ENCODE peak calls at places on chromosomes 6 and 20, in eight cellular contexts. One of them, this sample, is unnamed.

GRCh38 chr6:43621836-43622180 is 7.3 kb downstream of the GTPBP2 start:
- DNase-seq in transverse colon: no peak
- DNase-seq in mammary epithelial cell: no peak
- DNase-seq in left lung: no peak
- DNase-seq in GM12865: no peak
- DNase-seq in HCT116: no peak
- DNase-seq in cardiac muscle cell: no peak
- DNase-seq in epithelial cell of esophagus: no peak
- DNase-seq in this sample: no peak

GRCh38 chr6:46888031-46888430 is 33.7 kb downstream of the ADGRF5 start:
- DNase-seq in transverse colon: no peak
- DNase-seq in mammary epithelial cell: peak; percentile 66
- DNase-seq in left lung: no peak
- DNase-seq in GM12865: no peak
- DNase-seq in HCT116: no peak
- DNase-seq in cardiac muscle cell: no peak
- DNase-seq in epithelial cell of esophagus: peak; percentile 73
- DNase-seq in this sample: no peak

GRCh38 chr6:91438570-91438969 is 851.7 kb upstream of the MAP3K7 start:
- DNase-seq in transverse colon: no peak
- DNase-seq in mammary epithelial cell: no peak
- DNase-seq in left lung: no peak
- DNase-seq in GM12865: no peak
- DNase-seq in HCT116: no peak
- DNase-seq in cardiac muscle cell: no peak
- DNase-seq in epithelial cell of esophagus: no peak
- DNase-seq in this sample: no peak

GRCh38 chr6:106591111-106591825 is 38.0 kb downstream of the RTN4IP1 start:
- DNase-seq in transverse colon: no peak
- DNase-seq in mammary epithelial cell: peak; percentile 60
- DNase-seq in left lung: no peak
- DNase-seq in GM12865: no peak
- DNase-seq in HCT116: no peak
- DNase-seq in cardiac muscle cell: no peak
- DNase-seq in epithelial cell of esophagus: peak; percentile 50
- DNase-seq in this sample: no peak

GRCh38 chr20:47764154-47764734 is 21.0 kb downstream of the SULF2 start:
- DNase-seq in transverse colon: no peak
- DNase-seq in mammary epithelial cell: no peak
- DNase-seq in left lung: no peak
- DNase-seq in GM12865: peak; percentile 14
- DNase-seq in HCT116: no peak
- DNase-seq in cardiac muscle cell: no peak
- DNase-seq in epithelial cell of esophagus: no peak
- DNase-seq in this sample: no peak

GRCh38 chr6:89585156-89585555 is 53.4 kb downstream of the LYRM2 start:
- DNase-seq in transverse colon: no peak
- DNase-seq in mammary epithelial cell: no peak
- DNase-seq in left lung: no peak
- DNase-seq in GM12865: no peak
- DNase-seq in HCT116: no peak
- DNase-seq in cardiac muscle cell: no peak
- DNase-seq in epithelial cell of esophagus: no peak
- DNase-seq in this sample: no peak

GRCh38 chr6:14061644-14062043 is 55.9 kb upstream of the CD83 start:
- DNase-seq in transverse colon: no peak
- DNase-seq in mammary epithelial cell: no peak
- DNase-seq in left lung: no peak
- DNase-seq in GM12865: no peak
- DNase-seq in HCT116: no peak
- DNase-seq in cardiac muscle cell: no peak
- DNase-seq in epithelial cell of esophagus: no peak
- DNase-seq in this sample: no peak

GRCh38 chr20:17651761-17652388 is 30.2 kb downstream of the RRBP1 start:
- DNase-seq in transverse colon: no peak
- DNase-seq in mammary epithelial cell: no peak
- DNase-seq in left lung: peak; percentile 34
- DNase-seq in GM12865: peak; percentile 15
- DNase-seq in HCT116: no peak
- DNase-seq in cardiac muscle cell: no peak
- DNase-seq in epithelial cell of esophagus: peak; percentile 21
- DNase-seq in this sample: no peak

GRCh38 chr6:18262812-18263560 is 1.3 kb downstream of the DEK start:
- DNase-seq in transverse colon: no peak
- DNase-seq in mammary epithelial cell: peak; percentile 29
- DNase-seq in left lung: no peak
- DNase-seq in GM12865: peak; percentile 92
- DNase-seq in HCT116: no peak
- DNase-seq in cardiac muscle cell: no peak
- DNase-seq in epithelial cell of esophagus: peak; percentile 32
- DNase-seq in this sample: peak; percentile 73

GRCh38 chr20:59825944-59826759 is 107.3 kb downstream of the SYCP2 start:
- DNase-seq in transverse colon: peak; percentile 93
- DNase-seq in mammary epithelial cell: peak; percentile 80
- DNase-seq in left lung: peak; percentile 82
- DNase-seq in GM12865: no peak
- DNase-seq in HCT116: no peak
- DNase-seq in cardiac muscle cell: no peak
- DNase-seq in epithelial cell of esophagus: peak; percentile 91
- DNase-seq in this sample: no peak

GRCh38 chr20:25065044-25065624 is 7.2 kb upstream of the ACSS1 start:
- DNase-seq in transverse colon: peak; percentile 9
- DNase-seq in mammary epithelial cell: no peak
- DNase-seq in left lung: peak; percentile 12
- DNase-seq in GM12865: no peak
- DNase-seq in HCT116: no peak
- DNase-seq in cardiac muscle cell: no peak
- DNase-seq in epithelial cell of esophagus: no peak
- DNase-seq in this sample: no peak

GRCh38 chr6:169378620-169379381 is 125.2 kb upstream of the THBS2 start:
- DNase-seq in transverse colon: no peak
- DNase-seq in mammary epithelial cell: no peak
- DNase-seq in left lung: no peak
- DNase-seq in GM12865: no peak
- DNase-seq in HCT116: no peak
- DNase-seq in cardiac muscle cell: no peak
- DNase-seq in epithelial cell of esophagus: no peak
- DNase-seq in this sample: no peak

GRCh38 chr6:63553208-63553607 is 19.1 kb upstream of the LOC128125822 start:
- DNase-seq in transverse colon: no peak
- DNase-seq in mammary epithelial cell: no peak
- DNase-seq in left lung: no peak
- DNase-seq in GM12865: peak; percentile 79
- DNase-seq in HCT116: no peak
- DNase-seq in cardiac muscle cell: no peak
- DNase-seq in epithelial cell of esophagus: no peak
- DNase-seq in this sample: peak; percentile 46

GRCh38 chr6:43838276-43839036 is 68.4 kb downstream of the VEGFA start:
- DNase-seq in transverse colon: peak; percentile 37
- DNase-seq in mammary epithelial cell: peak; percentile 20
- DNase-seq in left lung: peak; percentile 75
- DNase-seq in GM12865: peak; percentile 40
- DNase-seq in HCT116: peak; percentile 22
- DNase-seq in cardiac muscle cell: peak; percentile 67
- DNase-seq in epithelial cell of esophagus: peak; percentile 38
- DNase-seq in this sample: peak; percentile 64

GRCh38 chr6:7241709-7242645 is 71.0 kb downstream of the SSR1 start:
- DNase-seq in transverse colon: peak; percentile 57
- DNase-seq in mammary epithelial cell: no peak
- DNase-seq in left lung: no peak
- DNase-seq in GM12865: peak; percentile 37
- DNase-seq in HCT116: no peak
- DNase-seq in cardiac muscle cell: no peak
- DNase-seq in epithelial cell of esophagus: no peak
- DNase-seq in this sample: no peak

GRCh38 chr6:33023536-33023935 is 14.1 kb upstream of the HLA-DOA start:
- DNase-seq in transverse colon: no peak
- DNase-seq in mammary epithelial cell: no peak
- DNase-seq in left lung: no peak
- DNase-seq in GM12865: no peak
- DNase-seq in HCT116: no peak
- DNase-seq in cardiac muscle cell: no peak
- DNase-seq in epithelial cell of esophagus: no peak
- DNase-seq in this sample: no peak

GRCh38 chr6:168157272-168158007 is 78.4 kb upstream of the FRMD1 start:
- DNase-seq in transverse colon: no peak
- DNase-seq in mammary epithelial cell: peak; percentile 45
- DNase-seq in left lung: no peak
- DNase-seq in GM12865: no peak
- DNase-seq in HCT116: no peak
- DNase-seq in cardiac muscle cell: no peak
- DNase-seq in epithelial cell of esophagus: peak; percentile 21
- DNase-seq in this sample: no peak

GRCh38 chr6:150347845-150348244 is 21.0 kb upstream of the IYD start:
- DNase-seq in transverse colon: no peak
- DNase-seq in mammary epithelial cell: no peak
- DNase-seq in left lung: no peak
- DNase-seq in GM12865: peak; percentile 23
- DNase-seq in HCT116: no peak
- DNase-seq in cardiac muscle cell: no peak
- DNase-seq in epithelial cell of esophagus: no peak
- DNase-seq in this sample: no peak

GRCh38 chr6:6891949-6892461 is 215.8 kb upstream of the RREB1 start:
- DNase-seq in transverse colon: no peak
- DNase-seq in mammary epithelial cell: peak; percentile 38
- DNase-seq in left lung: no peak
- DNase-seq in GM12865: no peak
- DNase-seq in HCT116: no peak
- DNase-seq in cardiac muscle cell: no peak
- DNase-seq in epithelial cell of esophagus: peak; percentile 93
- DNase-seq in this sample: no peak

GRCh38 chr20:18276821-18277220 is 11.5 kb upstream of the ZNF133 start:
- DNase-seq in transverse colon: peak; percentile 77
- DNase-seq in mammary epithelial cell: peak; percentile 73
- DNase-seq in left lung: peak; percentile 56
- DNase-seq in GM12865: peak; percentile 75
- DNase-seq in HCT116: peak; percentile 67
- DNase-seq in cardiac muscle cell: peak; percentile 83
- DNase-seq in epithelial cell of esophagus: peak; percentile 80
- DNase-seq in this sample: peak; percentile 65

GRCh38 chr20:58650181-58650775 is 805 bp upstream of the STX16 start:
- DNase-seq in transverse colon: no peak
- DNase-seq in mammary epithelial cell: no peak
- DNase-seq in left lung: peak; percentile 44
- DNase-seq in GM12865: peak; percentile 45
- DNase-seq in HCT116: no peak
- DNase-seq in cardiac muscle cell: peak; percentile 41
- DNase-seq in epithelial cell of esophagus: no peak
- DNase-seq in this sample: peak; percentile 65

GRCh38 chr6:44029489-44030185 is 97.6 kb downstream of the MRPL14 start:
- DNase-seq in transverse colon: no peak
- DNase-seq in mammary epithelial cell: no peak
- DNase-seq in left lung: no peak
- DNase-seq in GM12865: no peak
- DNase-seq in HCT116: no peak
- DNase-seq in cardiac muscle cell: no peak
- DNase-seq in epithelial cell of esophagus: no peak
- DNase-seq in this sample: no peak

GRCh38 chr20:8242827-8243764 is 111.0 kb downstream of the PLCB1 start:
- DNase-seq in transverse colon: no peak
- DNase-seq in mammary epithelial cell: no peak
- DNase-seq in left lung: no peak
- DNase-seq in GM12865: no peak
- DNase-seq in HCT116: no peak
- DNase-seq in cardiac muscle cell: peak; percentile 17
- DNase-seq in epithelial cell of esophagus: no peak
- DNase-seq in this sample: no peak

GRCh38 chr6:38177885-38178583 is 358.5 kb downstream of the ZFAND3 start:
- DNase-seq in transverse colon: no peak
- DNase-seq in mammary epithelial cell: no peak
- DNase-seq in left lung: peak; percentile 13
- DNase-seq in GM12865: no peak
- DNase-seq in HCT116: no peak
- DNase-seq in cardiac muscle cell: no peak
- DNase-seq in epithelial cell of esophagus: no peak
- DNase-seq in this sample: no peak

GRCh38 chr6:22411408-22412105 is 114.7 kb upstream of the PRL start:
- DNase-seq in transverse colon: no peak
- DNase-seq in mammary epithelial cell: no peak
- DNase-seq in left lung: no peak
- DNase-seq in GM12865: no peak
- DNase-seq in HCT116: no peak
- DNase-seq in cardiac muscle cell: no peak
- DNase-seq in epithelial cell of esophagus: no peak
- DNase-seq in this sample: no peak

GRCh38 chr6:144151010-144151727 is 852 bp downstream of the STX11 start:
- DNase-seq in transverse colon: peak; percentile 28
- DNase-seq in mammary epithelial cell: peak; percentile 38
- DNase-seq in left lung: peak; percentile 43
- DNase-seq in GM12865: peak; percentile 91
- DNase-seq in HCT116: no peak
- DNase-seq in cardiac muscle cell: peak; percentile 15
- DNase-seq in epithelial cell of esophagus: peak; percentile 72
- DNase-seq in this sample: peak; percentile 63

GRCh38 chr6:4383910-4384637 is 248.7 kb upstream of the ECI2 start:
- DNase-seq in transverse colon: no peak
- DNase-seq in mammary epithelial cell: peak; percentile 29
- DNase-seq in left lung: no peak
- DNase-seq in GM12865: no peak
- DNase-seq in HCT116: no peak
- DNase-seq in cardiac muscle cell: no peak
- DNase-seq in epithelial cell of esophagus: peak; percentile 22
- DNase-seq in this sample: no peak

GRCh38 chr6:24524801-24525200 is 30.0 kb downstream of the ALDH5A1 start:
- DNase-seq in transverse colon: no peak
- DNase-seq in mammary epithelial cell: peak; percentile 33
- DNase-seq in left lung: no peak
- DNase-seq in GM12865: peak; percentile 76
- DNase-seq in HCT116: peak; percentile 41
- DNase-seq in cardiac muscle cell: peak; percentile 58
- DNase-seq in epithelial cell of esophagus: peak; percentile 65
- DNase-seq in this sample: peak; percentile 45
- TF ChIP-seq CTCF in transverse colon: peak; percentile 23
- TF ChIP-seq CTCF in mammary epithelial cell: peak; percentile 48
- TF ChIP-seq CTCF in left lung: no peak
- TF ChIP-seq CTCF in GM12865: peak; percentile 59
- TF ChIP-seq CTCF in HCT116: peak; percentile 68
- TF ChIP-seq CTCF in cardiac muscle cell: peak; percentile 56
- TF ChIP-seq CTCF in epithelial cell of esophagus: peak; percentile 77
- TF ChIP-seq CTCF in this sample: peak; percentile 55

GRCh38 chr6:118963003-118963402 is 28.0 kb upstream of the MCM9 start:
- DNase-seq in transverse colon: no peak
- DNase-seq in mammary epithelial cell: no peak
- DNase-seq in left lung: no peak
- DNase-seq in GM12865: no peak
- DNase-seq in HCT116: peak; percentile 7
- DNase-seq in cardiac muscle cell: no peak
- DNase-seq in epithelial cell of esophagus: peak; percentile 8
- DNase-seq in this sample: no peak
- TF ChIP-seq CTCF in transverse colon: no peak
- TF ChIP-seq CTCF in mammary epithelial cell: peak; percentile 3
- TF ChIP-seq CTCF in left lung: no peak
- TF ChIP-seq CTCF in GM12865: no peak
- TF ChIP-seq CTCF in HCT116: no peak
- TF ChIP-seq CTCF in cardiac muscle cell: peak; percentile 40
- TF ChIP-seq CTCF in epithelial cell of esophagus: no peak
- TF ChIP-seq CTCF in this sample: peak; percentile 2

GRCh38 chr6:39980839-39981580 is 46.7 kb upstream of the MOCS1 start:
- DNase-seq in transverse colon: peak; percentile 20
- DNase-seq in mammary epithelial cell: peak; percentile 31
- DNase-seq in left lung: no peak
- DNase-seq in GM12865: peak; percentile 27
- DNase-seq in HCT116: peak; percentile 37
- DNase-seq in cardiac muscle cell: peak; percentile 71
- DNase-seq in epithelial cell of esophagus: peak; percentile 46
- DNase-seq in this sample: peak; percentile 28
- TF ChIP-seq CTCF in transverse colon: peak; percentile 48
- TF ChIP-seq CTCF in mammary epithelial cell: peak; percentile 47
- TF ChIP-seq CTCF in left lung: peak; percentile 46
- TF ChIP-seq CTCF in GM12865: peak; percentile 31
- TF ChIP-seq CTCF in HCT116: peak; percentile 40
- TF ChIP-seq CTCF in cardiac muscle cell: peak; percentile 58
- TF ChIP-seq CTCF in epithelial cell of esophagus: peak; percentile 55
- TF ChIP-seq CTCF in this sample: peak; percentile 38

GRCh38 chr20:31738729-31739549 is at the start of gene TPX2:
- DNase-seq in transverse colon: peak; percentile 95
- DNase-seq in mammary epithelial cell: peak; percentile 96
- DNase-seq in left lung: peak; percentile 96
- DNase-seq in GM12865: peak; percentile 96
- DNase-seq in HCT116: peak; percentile 93
- DNase-seq in cardiac muscle cell: peak; percentile 98
- DNase-seq in epithelial cell of esophagus: peak; percentile 98
- DNase-seq in this sample: peak; percentile 97
- TF ChIP-seq CTCF in transverse colon: no peak
- TF ChIP-seq CTCF in mammary epithelial cell: no peak
- TF ChIP-seq CTCF in left lung: no peak
- TF ChIP-seq CTCF in GM12865: no peak
- TF ChIP-seq CTCF in HCT116: no peak
- TF ChIP-seq CTCF in cardiac muscle cell: peak; percentile 20
- TF ChIP-seq CTCF in epithelial cell of esophagus: peak; percentile 24
- TF ChIP-seq CTCF in this sample: no peak

This sample was measured in GM10248.